ENCODE peak calls at places on chromosomes 4 and X, in nine cellular contexts. N is heart left ventricle, D is mucosa of gallbladder, O is NCI-H1092, I is breast epithelium, R is lung, Q is left cardiac atrium, M is MM.1S, E is ovary. P is an unnamed sample.
A peak's percentile ranks its signal among the peaks of the same experiment; 100 is the strongest.

GRCh38 chr4:1373892-1374705 is 27.1 kb downstream of the UVSSA start:
- DNase-seq in N (peak; percentile 12), D (no peak), O (no peak), I (no peak), R (no peak), Q (peak; percentile 13), M (no peak), E (peak; percentile 26), P (no peak)

GRCh38 chr4:10104211-10104990 is 12.2 kb downstream of the WDR1 start:
- DNase-seq in N (no peak), D (no peak), O (no peak), I (no peak), R (no peak), Q (no peak), M (peak; percentile 69), E (no peak), P (no peak)

GRCh38 chr4:158970786-158971185 is 132.1 kb upstream of the RAPGEF2 start:
- DNase-seq in N (no peak), D (no peak), O (no peak), I (no peak), R (no peak), Q (no peak), M (no peak), E (no peak), P (no peak)

GRCh38 chr4:165583341-165583740 is 204.5 kb downstream of the CPE start:
- DNase-seq in N (no peak), D (no peak), O (no peak), I (no peak), R (no peak), Q (no peak), M (no peak), E (no peak), P (no peak)

GRCh38 chr4:10116625-10117423 is at the start of gene WDR1:
- DNase-seq in N (peak; percentile 99), D (peak; percentile 98), O (peak; percentile 83), I (peak; percentile 97), R (peak; percentile 96), Q (peak; percentile 98), M (peak; percentile 97), E (peak; percentile 99), P (peak; percentile 93)

GRCh38 chr4:93867416-93868001 is 39.0 kb downstream of the ATOH1 start:
- DNase-seq in N (no peak), D (no peak), O (no peak), I (no peak), R (no peak), Q (no peak), M (no peak), E (no peak), P (no peak)

GRCh38 chrX:150482537-150483217 is 85.7 kb upstream of the MTM1 start:
- DNase-seq in N (no peak), D (no peak), O (no peak), I (no peak), R (no peak), Q (no peak), M (no peak), E (no peak), P (no peak)

GRCh38 chr4:73727685-73728084 is 12.7 kb upstream of the CXCL8 start:
- DNase-seq in N (no peak), D (no peak), O (no peak), I (no peak), R (peak; percentile 56), Q (no peak), M (no peak), E (no peak), P (no peak)

GRCh38 chrX:44915361-44915868 is 42.4 kb downstream of the KDM6A start:
- DNase-seq in N (no peak), D (no peak), O (no peak), I (no peak), R (no peak), Q (no peak), M (no peak), E (no peak), P (no peak)

GRCh38 chr4:24730256-24731001 is 64.9 kb upstream of the SOD3 start:
- DNase-seq in N (peak; percentile 80), D (peak; percentile 18), O (no peak), I (no peak), R (peak; percentile 56), Q (peak; percentile 86), M (no peak), E (no peak), P (no peak)

GRCh38 chrX:119916310-119916709 is 20.6 kb downstream of the AKAP14 start:
- DNase-seq in N (no peak), D (no peak), O (no peak), I (no peak), R (no peak), Q (no peak), M (no peak), E (no peak), P (no peak)

GRCh38 chr4:102758241-102758871 is 2.4 kb downstream of the MANBA start:
- DNase-seq in N (no peak), D (no peak), O (no peak), I (no peak), R (no peak), Q (no peak), M (no peak), E (no peak), P (no peak)

GRCh38 chr4:152776352-152776751 is 3.2 kb downstream of the TIGD4 start:
- DNase-seq in N (no peak), D (no peak), O (no peak), I (no peak), R (no peak), Q (no peak), M (no peak), E (no peak), P (no peak)

GRCh38 chr4:110962616-110963015 is 339.7 kb upstream of the PITX2 start:
- DNase-seq in N (no peak), D (no peak), O (no peak), I (no peak), R (no peak), Q (no peak), M (no peak), E (no peak), P (no peak)

GRCh38 chr4:165783626-165784025 is 89.4 kb upstream of the TLL1 start:
- DNase-seq in N (no peak), D (no peak), O (no peak), I (no peak), R (no peak), Q (peak; percentile 33), M (no peak), E (no peak), P (no peak)

GRCh38 chr4:79163981-79164490 is 161.8 kb downstream of the NAA11 start:
- DNase-seq in N (no peak), D (no peak), O (no peak), I (no peak), R (no peak), Q (no peak), M (no peak), E (no peak), P (no peak)

GRCh38 chr4:61614256-61614655 is 414.1 kb downstream of the ADGRL3 start:
- DNase-seq in N (no peak), D (no peak), O (no peak), I (no peak), R (no peak), Q (no peak), M (no peak), E (no peak), P (no peak)

GRCh38 chr4:16893141-16893571 is 5.3 kb downstream of the LDB2 start:
- DNase-seq in N (no peak), D (no peak), O (no peak), I (no peak), R (no peak), Q (no peak), M (peak; percentile 52), E (no peak), P (no peak)

GRCh38 chr4:40185830-40186664 is 10.8 kb upstream of the RHOH start:
- DNase-seq in N (no peak), D (no peak), O (no peak), I (no peak), R (no peak), Q (no peak), M (no peak), E (no peak), P (no peak)

GRCh38 chrX:54449929-54450328 is 9.7 kb downstream of the TSR2 start:
- DNase-seq in N (no peak), D (no peak), O (no peak), I (no peak), R (no peak), Q (no peak), M (no peak), E (no peak), P (no peak)

GRCh38 chr4:155759372-155760252 is 791 bp downstream of the GUCY1B1 start:
- DNase-seq in N (peak; percentile 89), D (peak; percentile 26), O (no peak), I (no peak), R (peak; percentile 48), Q (peak; percentile 81), M (peak; percentile 23), E (peak; percentile 69), P (peak; percentile 44)

GRCh38 chr4:87017580-87018061 is 82.8 kb downstream of the AFF1 start:
- DNase-seq in N (no peak), D (no peak), O (no peak), I (no peak), R (no peak), Q (no peak), M (no peak), E (no peak), P (no peak)

P was measured in mesothelial cell of epicardium.